ENCODE peak calls at places on chromosome 9, in eight cellular contexts. N, X, M, V, A, D, Y and W are unnamed samples.

GRCh38 chr9:21295992-21296391 is 9.1 kb downstream of the IFNA5 start:
- DNase-seq in N (no peak), X (no peak), M (no peak), V (no peak), A (no peak), D (no peak), Y (no peak), W (no peak)

GRCh38 chr9:80503692-80504400 is 932.1 kb downstream of the TLE4 start:
- DNase-seq in N (no peak), X (no peak), M (peak; percentile 11), V (no peak), A (no peak), D (no peak), Y (no peak), W (no peak)

GRCh38 chr9:137113385-137114159 is 961 bp downstream of the DPP7 start:
- DNase-seq in N (no peak), X (no peak), M (no peak), V (no peak), A (no peak), D (no peak), Y (peak; percentile 39), W (no peak)

GRCh38 chr9:135033487-135033886 is 54.0 kb upstream of the OLFM1 start:
- DNase-seq in N (no peak), X (no peak), M (no peak), V (no peak), A (no peak), D (no peak), Y (no peak), W (no peak)

GRCh38 chr9:81772144-81772543 is 82.8 kb upstream of the TLE1 start:
- DNase-seq in N (no peak), X (no peak), M (no peak), V (no peak), A (peak; percentile 51), D (no peak), Y (no peak), W (no peak)

GRCh38 chr9:136052433-136052880 is 42.6 kb downstream of the NACC2 start:
- DNase-seq in N (no peak), X (no peak), M (no peak), V (no peak), A (no peak), D (no peak), Y (no peak), W (peak; percentile 54)

GRCh38 chr9:81108821-81109220 is 580.5 kb downstream of the TLE1 start:
- DNase-seq in N (no peak), X (no peak), M (no peak), V (no peak), A (no peak), D (no peak), Y (no peak), W (no peak)

GRCh38 chr9:13569706-13570423 is 290.4 kb upstream of the MPDZ start:
- DNase-seq in N (no peak), X (no peak), M (peak; percentile 42), V (no peak), A (peak; percentile 80), D (no peak), Y (no peak), W (no peak)

GRCh38 chr9:137475666-137476065 is 16.5 kb upstream of the NSMF start:
- DNase-seq in N (no peak), X (no peak), M (no peak), V (no peak), A (no peak), D (no peak), Y (no peak), W (no peak)

GRCh38 chr9:129135476-129135875 is 24.3 kb downstream of the PTPA start:
- DNase-seq in N (no peak), X (no peak), M (no peak), V (no peak), A (no peak), D (no peak), Y (no peak), W (no peak)

GRCh38 chr9:130325921-130326320 is 60.4 kb downstream of the HMCN2 start:
- DNase-seq in N (no peak), X (no peak), M (no peak), V (no peak), A (no peak), D (no peak), Y (no peak), W (no peak)

GRCh38 chr9:135083241-135083810 is 4.1 kb upstream of the OLFM1 start:
- DNase-seq in N (no peak), X (no peak), M (no peak), V (no peak), A (no peak), D (peak; percentile 10), Y (no peak), W (no peak)

GRCh38 chr9:92763721-92764380 is 782 bp downstream of the BICD2 start:
- DNase-seq in N (no peak), X (peak; percentile 57), M (no peak), V (peak; percentile 44), A (no peak), D (no peak), Y (peak; percentile 47), W (no peak)

GRCh38 chr9:136614967-136615623 is 47.6 kb upstream of the EGFL7 start:
- DNase-seq in N (peak; percentile 16), X (no peak), M (no peak), V (no peak), A (no peak), D (no peak), Y (no peak), W (no peak)

GRCh38 chr9:7910426-7911015 is 110.9 kb upstream of the DMAC1 start:
- DNase-seq in N (no peak), X (no peak), M (no peak), V (no peak), A (peak; percentile 27), D (no peak), Y (no peak), W (peak; percentile 17)

GRCh38 chr9:2570615-2571479 is 50.7 kb upstream of the VLDLR start:
- DNase-seq in N (peak; percentile 79), X (no peak), M (peak; percentile 74), V (peak; percentile 30), A (peak; percentile 83), D (no peak), Y (no peak), W (no peak)

GRCh38 chr9:136864996-136865767 is 926 bp downstream of the EDF1 start:
- DNase-seq in N (no peak), X (no peak), M (no peak), V (no peak), A (no peak), D (no peak), Y (no peak), W (no peak)

GRCh38 chr9:34741628-34742027 is 31.7 kb upstream of the CCL21 start:
- DNase-seq in N (no peak), X (no peak), M (no peak), V (no peak), A (no peak), D (no peak), Y (no peak), W (no peak)

GRCh38 chr9:70438341-70438924 is 24.0 kb upstream of the KLF9 start:
- DNase-seq in N (peak; percentile 68), X (no peak), M (peak; percentile 75), V (no peak), A (peak; percentile 63), D (no peak), Y (no peak), W (no peak)

GRCh38 chr9:89924611-89925010 is 319.8 kb downstream of the GADD45G start:
- DNase-seq in N (no peak), X (no peak), M (no peak), V (no peak), A (no peak), D (no peak), Y (no peak), W (no peak)

GRCh38 chr9:89926167-89926566 is 321.4 kb downstream of the GADD45G start:
- DNase-seq in N (no peak), X (no peak), M (no peak), V (no peak), A (no peak), D (no peak), Y (no peak), W (no peak)

GRCh38 chr9:89928106-89928505 is 323.3 kb downstream of the GADD45G start:
- DNase-seq in N (no peak), X (no peak), M (no peak), V (no peak), A (no peak), D (no peak), Y (no peak), W (no peak)

GRCh38 chr9:89928521-89929275 is 323.9 kb downstream of the GADD45G start:
- DNase-seq in N (no peak), X (no peak), M (no peak), V (no peak), A (no peak), D (no peak), Y (no peak), W (no peak)

GRCh38 chr9:89926691-89927220 is 321.9 kb downstream of the GADD45G start:
- DNase-seq in N (no peak), X (no peak), M (no peak), V (no peak), A (no peak), D (no peak), Y (no peak), W (no peak)
- H3K27ac ChIP-seq in N (no peak overlapping the region), X (no peak overlapping the region), M (no peak overlapping the region), V (no peak overlapping the region), A (no peak overlapping the region), D (no peak overlapping the region), Y (no peak overlapping the region), W (no peak overlapping the region)

DNA sequence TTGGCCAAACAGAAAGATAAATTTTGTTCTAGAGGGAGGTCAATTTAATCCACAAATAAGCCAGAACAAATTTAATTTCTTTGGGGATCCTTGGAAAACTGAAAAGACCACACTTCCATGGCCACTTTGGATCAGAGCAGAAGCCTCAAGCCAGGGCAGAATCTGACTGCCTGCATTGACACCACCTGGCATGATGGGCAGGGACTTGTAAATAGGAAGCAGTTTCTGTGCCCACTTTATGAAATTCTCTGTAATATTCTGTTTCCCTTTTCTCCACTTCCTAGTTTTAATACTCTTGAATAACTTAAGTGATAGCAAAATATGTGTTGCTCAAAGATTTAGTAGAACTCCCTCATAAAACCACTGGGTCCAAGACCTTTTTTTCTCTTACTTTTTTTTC is 6.7 kb upstream of the TMEM252 start:
- DNase-seq in N (no peak), X (peak; percentile 26), M (no peak), V (no peak), A (no peak), D (no peak), Y (no peak), W (no peak)
- H3K27ac ChIP-seq in N (no peak overlapping the region), X (no peak overlapping the region), M (no peak overlapping the region), V (no peak overlapping the region), A (no peak overlapping the region), D (no peak overlapping the region), Y (no peak overlapping the region), W (no peak overlapping the region)

DNA sequence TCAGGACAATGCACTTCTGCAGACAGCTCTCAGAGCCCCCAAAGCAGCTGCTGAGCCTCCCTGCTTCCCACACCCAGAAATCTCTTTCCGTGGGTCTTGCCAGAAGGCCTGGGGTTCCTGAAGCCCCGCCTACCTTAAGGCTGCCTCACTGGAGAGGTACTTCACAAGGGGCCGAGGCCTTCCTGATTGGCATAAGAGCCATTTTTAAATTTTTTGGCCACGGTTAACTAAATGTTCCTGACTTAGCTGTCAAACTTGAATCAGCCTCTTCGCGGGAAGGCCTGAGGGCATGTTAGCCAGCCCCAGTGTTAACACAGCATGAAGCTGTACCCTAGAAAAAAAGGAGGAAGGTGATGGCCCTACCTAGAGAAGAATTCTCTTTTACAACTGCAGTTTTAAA is 20.7 kb upstream of the EPB41L4B start:
- DNase-seq in N (no peak), X (no peak), M (no peak), V (no peak), A (no peak), D (no peak), Y (no peak), W (no peak)
- H3K27ac ChIP-seq in N (no peak overlapping the region), X (no peak overlapping the region), M (no peak overlapping the region), V (no peak overlapping the region), A (no peak overlapping the region), D (no peak overlapping the region), Y (no peak overlapping the region), W (no peak overlapping the region)

GRCh38 chr9:107485451-107486043 is 4.0 kb downstream of the KLF4 start:
- DNase-seq in N (no peak), X (no peak), M (no peak), V (no peak), A (no peak), D (no peak), Y (no peak), W (no peak)
- H3K27ac ChIP-seq in N (no peak overlapping the region), X (no peak overlapping the region), M (no peak overlapping the region), V (no peak overlapping the region), A (no peak overlapping the region), D (no peak overlapping the region), Y (no peak overlapping the region), W (no peak overlapping the region)